ENCODE peak calls at places on chromosomes 11 and 22, in ten cellular contexts. One of them, this sample, is unnamed.

GRCh38 chr22:30474683-30475424 is 3.0 kb upstream of the SEC14L3 start:
- DNase-seq in cardiac muscle cell: no peak
- DNase-seq in brain microvascular endothelial cell: no peak
- DNase-seq in GM06990: no peak
- DNase-seq in Caco-2: peak; percentile 10
- DNase-seq in A549: no peak
- DNase-seq in activated gamma-delta T cell: no peak
- DNase-seq in RPMI7951: no peak
- DNase-seq in NCI-H2171: peak; percentile 44
- DNase-seq in fibroblast of the aortic adventitia: no peak
- DNase-seq in this sample: no peak

GRCh38 chr22:39519681-39520053 is 695 bp upstream of the ATF4 start:
- DNase-seq in cardiac muscle cell: peak; percentile 74
- DNase-seq in brain microvascular endothelial cell: no peak
- DNase-seq in GM06990: no peak
- DNase-seq in Caco-2: no peak
- DNase-seq in A549: peak; percentile 61
- DNase-seq in activated gamma-delta T cell: no peak
- DNase-seq in RPMI7951: peak; percentile 60
- DNase-seq in NCI-H2171: peak; percentile 71
- DNase-seq in fibroblast of the aortic adventitia: peak; percentile 45
- DNase-seq in this sample: no peak

GRCh38 chr11:26584818-26585217 is 12.8 kb upstream of the MUC15 start:
- DNase-seq in cardiac muscle cell: no peak
- DNase-seq in brain microvascular endothelial cell: no peak
- DNase-seq in GM06990: no peak
- DNase-seq in Caco-2: no peak
- DNase-seq in A549: no peak
- DNase-seq in activated gamma-delta T cell: no peak
- DNase-seq in RPMI7951: no peak
- DNase-seq in NCI-H2171: no peak
- DNase-seq in fibroblast of the aortic adventitia: no peak
- DNase-seq in this sample: peak; percentile 10

GRCh38 chr11:61826930-61827572 is 1.0 kb upstream of the FADS2 start:
- DNase-seq in cardiac muscle cell: no peak
- DNase-seq in brain microvascular endothelial cell: no peak
- DNase-seq in GM06990: no peak
- DNase-seq in Caco-2: no peak
- DNase-seq in A549: no peak
- DNase-seq in activated gamma-delta T cell: no peak
- DNase-seq in RPMI7951: no peak
- DNase-seq in NCI-H2171: no peak
- DNase-seq in fibroblast of the aortic adventitia: no peak
- DNase-seq in this sample: peak; percentile 52

GRCh38 chr11:91305402-91305801 is 919.2 kb upstream of the FAT3 start:
- DNase-seq in cardiac muscle cell: peak; percentile 25
- DNase-seq in brain microvascular endothelial cell: no peak
- DNase-seq in GM06990: no peak
- DNase-seq in Caco-2: no peak
- DNase-seq in A549: no peak
- DNase-seq in activated gamma-delta T cell: no peak
- DNase-seq in RPMI7951: no peak
- DNase-seq in NCI-H2171: no peak
- DNase-seq in fibroblast of the aortic adventitia: no peak
- DNase-seq in this sample: no peak

GRCh38 chr11:35146074-35146521 is 7.1 kb downstream of the CD44 start:
- DNase-seq in cardiac muscle cell: no peak
- DNase-seq in brain microvascular endothelial cell: no peak
- DNase-seq in GM06990: no peak
- DNase-seq in Caco-2: no peak
- DNase-seq in A549: no peak
- DNase-seq in activated gamma-delta T cell: no peak
- DNase-seq in RPMI7951: peak; percentile 5
- DNase-seq in NCI-H2171: no peak
- DNase-seq in fibroblast of the aortic adventitia: no peak
- DNase-seq in this sample: no peak

GRCh38 chr22:40758390-40758789 is 60.8 kb downstream of the SLC25A17 start:
- DNase-seq in cardiac muscle cell: no peak
- DNase-seq in brain microvascular endothelial cell: no peak
- DNase-seq in GM06990: no peak
- DNase-seq in Caco-2: no peak
- DNase-seq in A549: no peak
- DNase-seq in activated gamma-delta T cell: no peak
- DNase-seq in RPMI7951: no peak
- DNase-seq in NCI-H2171: no peak
- DNase-seq in fibroblast of the aortic adventitia: no peak
- DNase-seq in this sample: no peak

GRCh38 chr22:47165998-47166397 is 403.5 kb downstream of the TBC1D22A start:
- DNase-seq in cardiac muscle cell: no peak
- DNase-seq in brain microvascular endothelial cell: no peak
- DNase-seq in GM06990: no peak
- DNase-seq in Caco-2: no peak
- DNase-seq in A549: no peak
- DNase-seq in activated gamma-delta T cell: no peak
- DNase-seq in RPMI7951: no peak
- DNase-seq in NCI-H2171: no peak
- DNase-seq in fibroblast of the aortic adventitia: no peak
- DNase-seq in this sample: no peak

GRCh38 chr22:38467904-38468760 is at the start of gene KDELR3:
- DNase-seq in cardiac muscle cell: peak; percentile 61
- DNase-seq in brain microvascular endothelial cell: peak; percentile 40
- DNase-seq in GM06990: peak; percentile 65
- DNase-seq in Caco-2: peak; percentile 64
- DNase-seq in A549: no peak
- DNase-seq in activated gamma-delta T cell: no peak
- DNase-seq in RPMI7951: peak; percentile 74
- DNase-seq in NCI-H2171: no peak
- DNase-seq in fibroblast of the aortic adventitia: peak; percentile 63
- DNase-seq in this sample: peak; percentile 88

GRCh38 chr22:42831712-42832111 is 25.4 kb downstream of the ARFGAP3 start:
- DNase-seq in cardiac muscle cell: no peak
- DNase-seq in brain microvascular endothelial cell: no peak
- DNase-seq in GM06990: no peak
- DNase-seq in Caco-2: no peak
- DNase-seq in A549: no peak
- DNase-seq in activated gamma-delta T cell: no peak
- DNase-seq in RPMI7951: no peak
- DNase-seq in NCI-H2171: no peak
- DNase-seq in fibroblast of the aortic adventitia: no peak
- DNase-seq in this sample: no peak

GRCh38 chr22:37334461-37334858 is 52.2 kb downstream of the CYTH4 start:
- DNase-seq in cardiac muscle cell: no peak
- DNase-seq in brain microvascular endothelial cell: no peak
- DNase-seq in GM06990: no peak
- DNase-seq in Caco-2: no peak
- DNase-seq in A549: no peak
- DNase-seq in activated gamma-delta T cell: no peak
- DNase-seq in RPMI7951: no peak
- DNase-seq in NCI-H2171: peak; percentile 78
- DNase-seq in fibroblast of the aortic adventitia: no peak
- DNase-seq in this sample: no peak

GRCh38 chr11:56188602-56189001 is 12.2 kb downstream of the OR5J2 start:
- DNase-seq in cardiac muscle cell: no peak
- DNase-seq in brain microvascular endothelial cell: no peak
- DNase-seq in GM06990: no peak
- DNase-seq in Caco-2: no peak
- DNase-seq in A549: no peak
- DNase-seq in activated gamma-delta T cell: no peak
- DNase-seq in RPMI7951: no peak
- DNase-seq in NCI-H2171: no peak
- DNase-seq in fibroblast of the aortic adventitia: no peak
- DNase-seq in this sample: no peak

GRCh38 chr22:36343070-36343719 is 44.6 kb downstream of the MYH9 start:
- DNase-seq in cardiac muscle cell: no peak
- DNase-seq in brain microvascular endothelial cell: no peak
- DNase-seq in GM06990: no peak
- DNase-seq in Caco-2: no peak
- DNase-seq in A549: no peak
- DNase-seq in activated gamma-delta T cell: no peak
- DNase-seq in RPMI7951: no peak
- DNase-seq in NCI-H2171: no peak
- DNase-seq in fibroblast of the aortic adventitia: no peak
- DNase-seq in this sample: no peak

GRCh38 chr22:20406686-20407408 is 12.9 kb downstream of the ZNF74 start:
- DNase-seq in cardiac muscle cell: no peak
- DNase-seq in brain microvascular endothelial cell: no peak
- DNase-seq in GM06990: no peak
- DNase-seq in Caco-2: no peak
- DNase-seq in A549: no peak
- DNase-seq in activated gamma-delta T cell: no peak
- DNase-seq in RPMI7951: no peak
- DNase-seq in NCI-H2171: no peak
- DNase-seq in fibroblast of the aortic adventitia: no peak
- DNase-seq in this sample: no peak

GRCh38 chr11:11813288-11813962 is 28.3 kb upstream of the USP47 start:
- DNase-seq in cardiac muscle cell: no peak
- DNase-seq in brain microvascular endothelial cell: peak; percentile 97
- DNase-seq in GM06990: no peak
- DNase-seq in Caco-2: peak; percentile 70
- DNase-seq in A549: peak; percentile 87
- DNase-seq in activated gamma-delta T cell: no peak
- DNase-seq in RPMI7951: peak; percentile 78
- DNase-seq in NCI-H2171: no peak
- DNase-seq in fibroblast of the aortic adventitia: peak; percentile 94
- DNase-seq in this sample: no peak

GRCh38 chr11:70073188-70073817 is 4.8 kb upstream of the ANO1 start:
- DNase-seq in cardiac muscle cell: no peak
- DNase-seq in brain microvascular endothelial cell: no peak
- DNase-seq in GM06990: no peak
- DNase-seq in Caco-2: no peak
- DNase-seq in A549: no peak
- DNase-seq in activated gamma-delta T cell: no peak
- DNase-seq in RPMI7951: no peak
- DNase-seq in NCI-H2171: no peak
- DNase-seq in fibroblast of the aortic adventitia: no peak
- DNase-seq in this sample: no peak

GRCh38 chr22:27349456-27349855 is 452.1 kb downstream of the MN1 start:
- DNase-seq in cardiac muscle cell: no peak
- DNase-seq in brain microvascular endothelial cell: peak; percentile 11
- DNase-seq in GM06990: no peak
- DNase-seq in Caco-2: no peak
- DNase-seq in A549: no peak
- DNase-seq in activated gamma-delta T cell: no peak
- DNase-seq in RPMI7951: no peak
- DNase-seq in NCI-H2171: no peak
- DNase-seq in fibroblast of the aortic adventitia: peak; percentile 74
- DNase-seq in this sample: no peak

GRCh38 chr22:49009359-49010063 is 818.2 kb downstream of the BRD1 start:
- DNase-seq in cardiac muscle cell: no peak
- DNase-seq in brain microvascular endothelial cell: no peak
- DNase-seq in GM06990: no peak
- DNase-seq in Caco-2: no peak
- DNase-seq in A549: no peak
- DNase-seq in activated gamma-delta T cell: no peak
- DNase-seq in RPMI7951: no peak
- DNase-seq in NCI-H2171: no peak
- DNase-seq in fibroblast of the aortic adventitia: no peak
- DNase-seq in this sample: no peak

GRCh38 chr11:28339488-28339887 is 231.3 kb downstream of the METTL15 start:
- DNase-seq in cardiac muscle cell: no peak
- DNase-seq in brain microvascular endothelial cell: no peak
- DNase-seq in GM06990: no peak
- DNase-seq in Caco-2: no peak
- DNase-seq in A549: peak; percentile 21
- DNase-seq in activated gamma-delta T cell: no peak
- DNase-seq in RPMI7951: no peak
- DNase-seq in NCI-H2171: no peak
- DNase-seq in fibroblast of the aortic adventitia: no peak
- DNase-seq in this sample: no peak

GRCh38 chr22:30605449-30606110 is 1.4 kb upstream of the TCN2 start:
- DNase-seq in cardiac muscle cell: peak; percentile 44
- DNase-seq in brain microvascular endothelial cell: peak; percentile 26
- DNase-seq in GM06990: peak; percentile 36
- DNase-seq in Caco-2: peak; percentile 62
- DNase-seq in A549: peak; percentile 69
- DNase-seq in activated gamma-delta T cell: no peak
- DNase-seq in RPMI7951: peak; percentile 53
- DNase-seq in NCI-H2171: no peak
- DNase-seq in fibroblast of the aortic adventitia: peak; percentile 45
- DNase-seq in this sample: peak; percentile 71

GRCh38 chr11:63882555-63883242 is 34.3 kb downstream of the RCOR2 start:
- DNase-seq in cardiac muscle cell: no peak
- DNase-seq in brain microvascular endothelial cell: no peak
- DNase-seq in GM06990: no peak
- DNase-seq in Caco-2: no peak
- DNase-seq in A549: no peak
- DNase-seq in activated gamma-delta T cell: no peak
- DNase-seq in RPMI7951: peak; percentile 26
- DNase-seq in NCI-H2171: no peak
- DNase-seq in fibroblast of the aortic adventitia: no peak
- DNase-seq in this sample: no peak

GRCh38 chr11:116219171-116219635 is 553.6 kb downstream of the BUD13 start:
- DNase-seq in cardiac muscle cell: no peak
- DNase-seq in brain microvascular endothelial cell: no peak
- DNase-seq in GM06990: no peak
- DNase-seq in Caco-2: no peak
- DNase-seq in A549: no peak
- DNase-seq in activated gamma-delta T cell: no peak
- DNase-seq in RPMI7951: peak; percentile 95
- DNase-seq in NCI-H2171: peak; percentile 99
- DNase-seq in fibroblast of the aortic adventitia: no peak
- DNase-seq in this sample: no peak

GRCh38 chr11:70595452-70595851 is 197.1 kb downstream of the CTTN start:
- DNase-seq in cardiac muscle cell: no peak
- DNase-seq in brain microvascular endothelial cell: no peak
- DNase-seq in GM06990: no peak
- DNase-seq in Caco-2: no peak
- DNase-seq in A549: no peak
- DNase-seq in activated gamma-delta T cell: no peak
- DNase-seq in RPMI7951: peak; percentile 96
- DNase-seq in NCI-H2171: no peak
- DNase-seq in fibroblast of the aortic adventitia: no peak
- DNase-seq in this sample: no peak

GRCh38 chr22:40235418-40235817 is 57.7 kb downstream of the TNRC6B start:
- DNase-seq in cardiac muscle cell: no peak
- DNase-seq in brain microvascular endothelial cell: no peak
- DNase-seq in GM06990: no peak
- DNase-seq in Caco-2: no peak
- DNase-seq in A549: no peak
- DNase-seq in activated gamma-delta T cell: no peak
- DNase-seq in RPMI7951: no peak
- DNase-seq in NCI-H2171: peak; percentile 7
- DNase-seq in fibroblast of the aortic adventitia: no peak
- DNase-seq in this sample: no peak

GRCh38 chr11:34789196-34789834 is 126.9 kb downstream of the APIP start:
- DNase-seq in cardiac muscle cell: no peak
- DNase-seq in brain microvascular endothelial cell: no peak
- DNase-seq in GM06990: no peak
- DNase-seq in Caco-2: no peak
- DNase-seq in A549: no peak
- DNase-seq in activated gamma-delta T cell: no peak
- DNase-seq in RPMI7951: peak; percentile 47
- DNase-seq in NCI-H2171: no peak
- DNase-seq in fibroblast of the aortic adventitia: no peak
- DNase-seq in this sample: no peak

GRCh38 chr11:108906826-108907225 is 242.0 kb downstream of the DDX10 start:
- DNase-seq in cardiac muscle cell: no peak
- DNase-seq in brain microvascular endothelial cell: no peak
- DNase-seq in GM06990: no peak
- DNase-seq in Caco-2: no peak
- DNase-seq in A549: no peak
- DNase-seq in activated gamma-delta T cell: no peak
- DNase-seq in RPMI7951: peak; percentile 54
- DNase-seq in NCI-H2171: no peak
- DNase-seq in fibroblast of the aortic adventitia: peak; percentile 30
- DNase-seq in this sample: no peak

GRCh38 chr11:34002420-34002819 is 49.1 kb upstream of the CAPRIN1 start:
- DNase-seq in cardiac muscle cell: no peak
- DNase-seq in brain microvascular endothelial cell: no peak
- DNase-seq in GM06990: no peak
- DNase-seq in Caco-2: peak; percentile 11
- DNase-seq in A549: no peak
- DNase-seq in activated gamma-delta T cell: no peak
- DNase-seq in RPMI7951: no peak
- DNase-seq in NCI-H2171: peak; percentile 72
- DNase-seq in fibroblast of the aortic adventitia: no peak
- DNase-seq in this sample: no peak

GRCh38 chr11:32705309-32706033 is 89.0 kb downstream of the CCDC73 start:
- DNase-seq in cardiac muscle cell: no peak
- DNase-seq in brain microvascular endothelial cell: no peak
- DNase-seq in GM06990: no peak
- DNase-seq in Caco-2: no peak
- DNase-seq in A549: no peak
- DNase-seq in activated gamma-delta T cell: no peak
- DNase-seq in RPMI7951: no peak
- DNase-seq in NCI-H2171: no peak
- DNase-seq in fibroblast of the aortic adventitia: no peak
- DNase-seq in this sample: no peak